ENCODE peak calls at places on chromosome 11, in six cellular contexts. T is ovary, C is thoracic aorta, D is PC-3, O is aorta, Z is Peyer's patch. I is an unnamed sample.

GRCh38 chr11:16606784-16607674 is 131.4 kb upstream of the C11orf58 start:
- DNase-seq in T (peak), C (no peak), D (no peak), O (peak), Z (no peak), I (no peak)

GRCh38 chr11:9019861-9020260 is 16.1 kb upstream of the NRIP3 start:
- DNase-seq in T (no peak), C (no peak), D (no peak), O (no peak), Z (no peak), I (no peak)

GRCh38 chr11:133065847-133066485 is 466.3 kb downstream of the OPCML start:
- DNase-seq in T (no peak), C (no peak), D (no peak), O (no peak), Z (no peak), I (no peak)

GRCh38 chr11:104846216-104846615 is 52.0 kb downstream of the CASP12 start:
- DNase-seq in T (no peak), C (no peak), D (no peak), O (no peak), Z (no peak), I (no peak)

GRCh38 chr11:110077866-110078325 is 15.3 kb upstream of the ZC3H12C start:
- DNase-seq in T (no peak), C (no peak), D (peak), O (no peak), Z (no peak), I (peak)

GRCh38 chr11:36257351-36257750 is 31.9 kb downstream of the COMMD9 start:
- DNase-seq in T (no peak), C (no peak), D (no peak), O (no peak), Z (no peak), I (no peak)

GRCh38 chr11:32312865-32313403 is 122.4 kb downstream of the WT1 start:
- DNase-seq in T (peak), C (no peak), D (peak), O (no peak), Z (no peak), I (peak)

GRCh38 chr11:40328890-40329617 is 1130.4 kb downstream of the LRRC4C start:
- DNase-seq in T (no peak), C (peak), D (peak), O (peak), Z (peak), I (peak)

GRCh38 chr11:4495986-4496385 is 13.5 kb downstream of the OR52K1 start:
- DNase-seq in T (no peak), C (no peak), D (no peak), O (no peak), Z (no peak), I (no peak)

GRCh38 chr11:119450590-119450989 is 27.6 kb upstream of the THY1 start:
- DNase-seq in T (no peak), C (no peak), D (no peak), O (no peak), Z (no peak), I (no peak)

GRCh38 chr11:64007160-64007628 is 21.0 kb downstream of the OTUB1 start:
- DNase-seq in T (no peak), C (no peak), D (peak), O (peak), Z (no peak), I (no peak)

GRCh38 chr11:73324116-73324515 is 16.0 kb downstream of the ARHGEF17 start:
- DNase-seq in T (no peak), C (no peak), D (no peak), O (no peak), Z (no peak), I (no peak)

GRCh38 chr11:95507794-95508193 is 276.8 kb upstream of the SESN3 start:
- DNase-seq in T (no peak), C (no peak), D (no peak), O (no peak), Z (no peak), I (no peak)
- H3K27ac ChIP-seq in T (no peak), C (no peak), D (no peak), O (no peak), Z (no peak), I (no peak)

GRCh38 chr11:125082611-125083311 is 19.7 kb downstream of the SLC37A2 start:
- DNase-seq in T (no peak), C (no peak), D (peak), O (no peak), Z (no peak), I (peak)

GRCh38 chr11:125084761-125085231 is 21.7 kb downstream of the SLC37A2 start:
- DNase-seq in T (no peak), C (no peak), D (no peak), O (no peak), Z (no peak), I (no peak)

GRCh38 chr11:125082040-125082439 is 18.9 kb downstream of the SLC37A2 start:
- DNase-seq in T (no peak), C (no peak), D (no peak), O (no peak), Z (no peak), I (no peak)

GRCh38 chr11:125084057-125084416 is 20.9 kb downstream of the SLC37A2 start:
- DNase-seq in T (no peak), C (no peak), D (no peak), O (no peak), Z (no peak), I (no peak)

DNA sequence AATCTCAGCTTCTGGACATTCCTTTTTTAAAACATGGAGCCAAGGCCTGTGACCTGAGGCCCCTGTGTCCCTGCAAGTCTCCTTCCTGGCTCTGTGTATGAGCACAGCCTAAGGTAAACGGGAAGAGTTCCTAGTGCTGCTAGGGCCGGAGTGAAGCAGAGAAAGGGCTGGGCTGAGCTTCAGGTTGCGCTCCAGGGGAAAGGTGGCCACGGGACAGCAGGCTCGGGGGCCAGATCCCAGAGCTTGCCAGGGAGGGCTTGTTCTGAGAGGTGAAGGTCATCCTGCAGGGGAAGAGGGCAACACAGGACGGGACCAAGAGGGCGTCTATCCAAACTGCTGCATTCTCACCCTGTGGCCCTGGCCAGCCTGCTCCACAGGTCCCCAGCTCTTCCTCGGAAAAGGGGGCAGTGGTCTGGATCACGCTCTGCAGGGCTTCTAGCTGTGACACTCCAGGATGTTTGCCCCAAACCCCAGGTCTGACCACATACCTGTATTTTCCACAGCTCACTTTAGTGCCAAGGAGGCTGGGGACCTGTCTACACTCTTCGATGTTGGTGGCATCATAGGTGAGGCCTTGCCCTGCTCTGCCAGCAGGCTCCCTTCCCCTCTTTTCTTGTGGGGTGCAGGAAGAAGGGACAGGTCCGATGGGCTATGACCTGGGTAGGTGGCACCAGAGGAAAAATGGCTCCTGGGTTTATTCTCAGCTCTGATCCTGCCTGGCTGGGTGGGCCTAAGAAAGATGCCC is 20.4 kb downstream of the SLC37A2 start:
- DNase-seq in T (no peak), C (no peak), D (no peak), O (no peak), Z (no peak), I (no peak)
- H3K27ac ChIP-seq in T (no peak), C (no peak), D (peak), O (no peak), Z (no peak), I (peak)

DNA sequence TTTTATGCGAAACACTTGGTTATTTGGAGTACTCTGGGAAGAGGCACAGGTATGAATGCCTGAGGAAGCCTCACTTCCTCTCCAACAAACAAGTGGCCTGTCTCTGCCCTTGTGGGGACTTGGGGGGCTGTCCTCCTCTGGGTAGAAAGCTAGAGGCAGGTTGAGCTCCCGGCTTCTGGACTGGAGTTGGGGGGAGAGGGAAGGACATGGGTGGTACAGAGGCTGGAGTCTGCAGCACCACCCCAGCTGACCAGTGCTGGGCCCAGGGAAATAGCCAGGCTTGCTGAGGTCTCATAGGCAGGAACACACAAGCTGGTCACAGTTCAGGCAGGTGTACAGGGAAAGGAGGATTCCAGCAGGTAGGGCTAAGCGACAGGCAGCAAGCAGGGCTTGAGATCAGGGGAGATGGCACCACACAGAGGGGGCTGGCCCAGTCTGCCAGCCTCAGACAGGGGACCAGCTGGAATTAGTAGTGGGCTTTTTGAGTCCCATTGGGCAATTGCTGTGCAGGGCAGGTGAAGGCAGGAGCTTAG is 135.3 kb upstream of the TEAD1 start:
- DNase-seq in T (no peak), C (no peak), D (no peak), O (no peak), Z (no peak), I (no peak)
- H3K27ac ChIP-seq in T (no peak), C (no peak), D (peak), O (no peak), Z (no peak), I (peak)

GRCh38 chr11:65414776-65415498 is 7.7 kb upstream of the NEAT1 start:
- DNase-seq in T (no peak), C (no peak), D (no peak), O (no peak), Z (peak), I (no peak)
- H3K27ac ChIP-seq in T (no peak), C (no peak), D (no peak), O (no peak), Z (no peak), I (peak)

GRCh38 chr11:61956191-61957027 is 6.3 kb downstream of the BEST1 start:
- DNase-seq in T (no peak), C (no peak), D (no peak), O (no peak), Z (no peak), I (no peak)
- H3K27ac ChIP-seq in T (peak), C (no peak), D (no peak), O (no peak), Z (peak), I (no peak)

GRCh38 chr11:269146-269890 is 8.9 kb upstream of the NLRP6 start:
- DNase-seq in T (no peak), C (no peak), D (no peak), O (no peak), Z (peak), I (no peak)
- H3K27ac ChIP-seq in T (no peak), C (no peak), D (no peak), O (no peak), Z (peak), I (no peak)

GRCh38 chr11:69080361-69080973 is 31.7 kb downstream of the TPCN2 start:
- DNase-seq in T (no peak), C (no peak), D (peak), O (no peak), Z (no peak), I (peak)
- H3K27ac ChIP-seq in T (no peak), C (no peak), D (peak), O (no peak), Z (no peak), I (peak)

GRCh38 chr11:76772783-76773106 is 10.4 kb upstream of the TSKU start:
- DNase-seq in T (no peak), C (no peak), D (no peak), O (peak), Z (no peak), I (no peak)

GRCh38 chr11:76770642-76771445 is 12.3 kb upstream of the TSKU start:
- DNase-seq in T (no peak), C (no peak), D (peak), O (peak), Z (peak), I (no peak)

GRCh38 chr11:76772100-76772782 is 10.9 kb upstream of the TSKU start:
- DNase-seq in T (peak), C (no peak), D (no peak), O (no peak), Z (peak), I (no peak)

GRCh38 chr11:76769645-76770586 is 13.2 kb upstream of the TSKU start:
- DNase-seq in T (no peak), C (no peak), D (peak), O (peak), Z (peak), I (peak)

DNA sequence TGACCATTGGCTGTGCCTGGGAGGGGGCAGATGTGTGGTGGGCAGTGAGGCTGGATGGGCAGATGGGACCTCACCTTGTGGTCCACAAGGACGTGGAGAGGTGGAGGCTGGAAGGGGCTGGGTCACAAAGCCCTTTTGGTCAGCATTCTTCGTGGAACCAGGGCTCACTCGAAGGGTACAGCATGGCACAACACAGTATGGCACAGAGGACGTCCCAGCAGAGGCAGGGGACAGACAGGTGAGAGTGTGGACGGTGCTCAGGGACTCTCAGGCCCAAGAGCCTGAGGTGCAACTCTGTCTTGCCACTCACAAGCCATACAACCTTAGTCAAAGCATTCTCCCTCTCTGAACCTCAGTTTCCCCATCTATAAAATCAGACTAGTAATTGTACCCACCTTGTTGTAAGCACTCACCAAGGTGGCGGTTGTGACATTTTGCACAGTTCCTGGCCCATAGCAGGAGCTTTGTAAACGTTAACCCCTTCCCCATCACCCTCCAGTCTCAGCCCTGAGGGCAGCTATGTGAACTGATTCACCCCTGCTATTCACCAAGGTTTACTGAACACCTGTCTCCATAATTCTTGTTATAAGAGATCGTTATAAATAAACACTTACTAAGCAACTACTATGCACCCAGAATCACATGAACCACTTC is 11.6 kb upstream of the TSKU start:
- DNase-seq in T (no peak), C (no peak), D (no peak), O (no peak), Z (no peak), I (no peak)
- H3K27ac ChIP-seq in T (peak), C (peak), D (peak), O (no peak), Z (peak), I (peak)

DNA sequence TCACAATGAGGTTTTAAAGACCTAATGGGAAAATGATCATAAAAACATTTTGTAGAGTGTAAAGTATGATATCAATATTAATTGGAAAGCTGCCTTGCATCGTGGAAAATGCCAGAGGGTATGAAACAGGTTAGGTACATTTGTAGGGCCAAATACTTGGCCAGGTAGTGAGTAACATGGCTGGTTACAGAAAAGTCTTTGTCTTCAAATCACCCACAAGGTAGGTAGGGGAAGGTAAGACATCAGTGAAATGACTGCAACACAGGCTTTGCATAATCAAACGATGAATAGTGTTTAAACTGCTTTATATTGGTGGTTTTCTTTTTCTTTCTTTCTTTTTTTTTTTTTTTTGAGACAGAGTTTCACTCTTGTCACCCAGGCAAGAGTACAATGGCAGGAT is 62.0 kb downstream of the ST3GAL4 start:
- DNase-seq in T (no peak), C (no peak), D (peak), O (no peak), Z (no peak), I (no peak)
- H3K27ac ChIP-seq in T (peak), C (no peak), D (peak), O (no peak), Z (no peak), I (peak)

GRCh38 chr11:68523743-68524142 is 63.2 kb downstream of the PPP6R3 start:
- DNase-seq in T (no peak), C (no peak), D (no peak), O (no peak), Z (no peak), I (no peak)
- H3K27ac ChIP-seq in T (no peak), C (no peak), D (no peak), O (no peak), Z (no peak), I (no peak)